ENCODE peak calls at places on chromosomes 12 and 14, in seven cellular contexts. Z is Peyer's patch, L is hepatocyte, U is sigmoid colon, R is A673, E is keratinocyte, K is thyroid gland. A is an unnamed sample.

GRCh38 chr14:53391631-53392030 is 238.5 kb upstream of the DDHD1 start:
- DNase-seq in Z (no peak), L (no peak), U (no peak), R (peak), E (peak), K (no peak), A (peak)

GRCh38 chr12:96094201-96094600 is 58.8 kb upstream of the LTA4H start:
- DNase-seq in Z (no peak), L (no peak), U (no peak), R (no peak), E (peak), K (no peak), A (no peak)

GRCh38 chr12:116039081-116039480 is 238.4 kb downstream of the MED13L start:
- DNase-seq in Z (no peak), L (no peak), U (no peak), R (no peak), E (no peak), K (no peak), A (no peak)

GRCh38 chr14:75825147-75825592 is 156.6 kb downstream of the TGFB3 start:
- DNase-seq in Z (no peak), L (peak), U (no peak), R (no peak), E (no peak), K (no peak), A (peak)

GRCh38 chr14:102817942-102818940 is 41.0 kb downstream of the TRAF3 start:
- DNase-seq in Z (no peak), L (no peak), U (no peak), R (no peak), E (no peak), K (peak), A (no peak)

GRCh38 chr12:989751-990278 is 1.2 kb upstream of the ERC1 start:
- DNase-seq in Z (no peak), L (peak), U (peak), R (peak), E (no peak), K (peak), A (peak)

GRCh38 chr12:54277823-54278276 is 2.1 kb downstream of the CBX5 start:
- DNase-seq in Z (no peak), L (no peak), U (no peak), R (no peak), E (no peak), K (no peak), A (peak)

GRCh38 chr12:59004466-59004865 is 84.2 kb upstream of the LRIG3 start:
- DNase-seq in Z (no peak), L (no peak), U (no peak), R (no peak), E (no peak), K (no peak), A (no peak)

GRCh38 chr12:44774815-44775411 is 101.2 kb downstream of the NELL2 start:
- DNase-seq in Z (peak), L (peak), U (no peak), R (peak), E (no peak), K (peak), A (peak)
- TF ChIP-seq CTCF in Z (peak), L (peak), U (peak), R (peak), E (peak), K (peak), A (peak)

GRCh38 chr12:76706099-76706498 is 57.8 kb upstream of the ZDHHC17 start:
- DNase-seq in Z (no peak), L (no peak), U (no peak), R (no peak), E (no peak), K (no peak), A (peak)

GRCh38 chr12:76711241-76711640 is 52.7 kb upstream of the ZDHHC17 start:
- DNase-seq in Z (no peak), L (no peak), U (no peak), R (no peak), E (no peak), K (no peak), A (no peak)

GRCh38 chr12:76706761-76707160 is 57.2 kb upstream of the ZDHHC17 start:
- DNase-seq in Z (no peak), L (no peak), U (no peak), R (no peak), E (no peak), K (no peak), A (no peak)

GRCh38 chr12:76704693-76705092 is 59.2 kb upstream of the ZDHHC17 start:
- DNase-seq in Z (no peak), L (no peak), U (no peak), R (no peak), E (no peak), K (no peak), A (no peak)

DNA sequence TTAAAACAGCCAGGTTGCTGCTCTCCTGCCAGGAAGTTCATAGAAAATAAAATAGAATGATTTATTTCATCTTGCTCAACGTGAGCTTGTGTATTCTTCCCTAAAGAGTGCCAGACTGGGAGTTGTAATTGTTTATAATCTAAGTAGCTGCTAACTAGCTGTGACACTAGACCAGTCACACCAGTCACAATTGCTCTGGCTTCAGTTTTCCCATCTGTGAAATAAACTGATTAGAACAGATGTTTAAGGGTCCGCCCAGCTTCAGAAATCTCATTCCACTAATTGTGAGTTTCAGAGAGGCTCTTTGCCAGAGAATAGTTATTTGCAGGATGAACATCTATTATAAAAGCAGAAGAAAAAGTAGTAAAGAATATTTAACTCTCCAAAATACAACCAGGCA is 55.6 kb upstream of the ZDHHC17 start:
- DNase-seq in Z (no peak), L (no peak), U (no peak), R (no peak), E (no peak), K (no peak), A (no peak)
- H3K4me3 ChIP-seq in Z (no peak), L (no peak), U (no peak), R (no peak), E (no peak), K (no peak), A (no peak)

GRCh38 chr14:59897757-59898383 is 22.1 kb upstream of the LRRC9 start:
- DNase-seq in Z (no peak), L (peak), U (no peak), R (peak), E (no peak), K (peak), A (peak)
- TF ChIP-seq CTCF in Z (no peak), L (peak), U (no peak), R (peak), E (peak), K (peak), A (peak)

GRCh38 chr12:92191061-92191460 is 45.4 kb upstream of the BTG1 start:
- DNase-seq in Z (no peak), L (no peak), U (no peak), R (peak), E (no peak), K (no peak), A (peak)
- H3K4me3 ChIP-seq in Z (no peak), L (no peak), U (no peak), R (no peak), E (no peak), K (no peak), A (no peak)

DNA sequence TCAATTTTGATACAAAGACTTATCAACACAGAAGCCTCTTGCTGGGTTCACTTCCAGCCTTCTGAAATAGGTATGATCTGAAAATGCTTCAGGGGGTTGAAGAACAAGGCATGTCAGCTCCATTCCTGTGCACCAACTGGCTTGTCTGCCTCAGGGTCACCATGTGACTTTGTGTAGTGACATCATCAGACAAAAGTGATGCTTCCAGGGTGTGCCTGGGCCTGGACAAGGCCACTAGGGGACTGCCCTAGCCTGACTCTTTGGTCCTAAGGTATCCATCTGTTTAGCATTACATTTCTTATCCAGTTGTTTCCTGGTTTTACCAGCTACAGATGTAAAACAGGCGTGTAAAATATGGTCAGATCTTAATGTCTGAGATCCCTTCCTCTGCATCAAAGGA is 155.6 kb downstream of the CAND1 start:
- DNase-seq in Z (no peak), L (no peak), U (no peak), R (no peak), E (no peak), K (no peak), A (no peak)
- TF ChIP-seq CTCF in Z (no peak), L (no peak), U (no peak), R (no peak), E (no peak), K (no peak), A (no peak)

GRCh38 chr14:99272669-99273024 is 650 bp upstream of the BCL11B start:
- DNase-seq in Z (no peak), L (no peak), U (no peak), R (no peak), E (no peak), K (no peak), A (no peak)
- H3K4me3 ChIP-seq in Z (peak), L (peak), U (peak), R (peak), E (peak), K (peak), A (peak)

GRCh38 chr12:118034429-118035193 is 18.1 kb downstream of the RFC5 start:
- DNase-seq in Z (no peak), L (peak), U (no peak), R (peak), E (no peak), K (no peak), A (peak)
- TF ChIP-seq CTCF in Z (no peak), L (peak), U (peak), R (peak), E (peak), K (peak), A (peak)

DNA sequence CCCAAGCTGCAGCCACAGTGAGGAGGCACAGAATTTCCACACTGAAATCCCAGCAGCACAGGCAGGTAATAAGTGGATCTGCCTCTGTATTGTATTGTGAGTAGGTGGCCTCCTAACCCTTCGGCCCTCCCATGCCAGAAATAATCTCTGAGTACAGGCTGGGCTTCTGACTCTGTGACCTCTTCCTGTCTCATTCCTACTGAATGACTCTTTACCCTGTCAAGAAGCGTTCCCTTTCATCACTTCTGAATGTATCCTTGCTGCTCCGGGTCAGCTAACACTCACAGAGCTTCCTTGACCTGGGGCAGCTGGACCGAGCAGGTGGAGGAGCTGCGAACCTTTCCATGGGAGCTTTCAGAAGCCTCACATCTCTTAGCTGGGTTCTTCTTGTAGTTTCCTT is 119.6 kb downstream of the SLC8A3 start:
- DNase-seq in Z (no peak), L (no peak), U (no peak), R (no peak), E (no peak), K (no peak), A (no peak)
- H3K4me3 ChIP-seq in Z (no peak), L (no peak), U (no peak), R (no peak), E (no peak), K (no peak), A (no peak)

GRCh38 chr14:64293976-64294671 is at the start of gene ESR2:
- DNase-seq in Z (peak), L (peak), U (no peak), R (peak), E (no peak), K (peak), A (peak)
- TF ChIP-seq CTCF in Z (no peak), L (peak), U (no peak), R (peak), E (no peak), K (peak), A (peak)

GRCh38 chr12:57836442-57837375 is 9.8 kb downstream of the CTDSP2 start:
- DNase-seq in Z (no peak), L (peak), U (peak), R (peak), E (no peak), K (peak), A (peak)
- H3K4me3 ChIP-seq in Z (peak), L (no peak), U (peak), R (peak), E (no peak), K (no peak), A (peak)

A was measured in fibroblast of pulmonary artery.